ENCODE peak calls at places on chromosomes 12 and 14, in eight cellular contexts. C, W, I, X, N, Y, Q and F are unnamed samples.

GRCh38 chr12:807041-807717 is 54.8 kb downstream of the WNK1 start:
- DNase-seq in N (no peak), I (no peak), Q (no peak), W (no peak), X (no peak), Y (no peak), C (no peak), F (no peak)

GRCh38 chr12:87425942-87426554 is 603.2 kb downstream of the C12orf50 start:
- DNase-seq in Y (no peak), N (no peak), Q (peak; percentile 34), I (no peak), C (no peak), X (no peak), W (no peak), F (peak; percentile 34)

GRCh38 chr12:52628841-52629240 is 10.5 kb upstream of the KRT73 start:
- DNase-seq in Q (no peak), C (no peak), I (no peak), N (no peak), X (no peak), Y (no peak), W (no peak), F (no peak)

GRCh38 chr12:95836630-95837239 is 22.0 kb upstream of the SNRPF start:
- DNase-seq in X (no peak), Q (no peak), W (no peak), I (no peak), N (no peak), Y (no peak), C (no peak), F (no peak)

GRCh38 chr14:51386983-51387730 is 147.1 kb downstream of the TMX1 start:
- DNase-seq in I (no peak), Y (no peak), C (no peak), X (no peak), N (no peak), W (no peak), Q (no peak), F (no peak)

GRCh38 chr12:80031229-80031628 is 68.1 kb upstream of the OTOGL start:
- DNase-seq in Y (no peak), W (no peak), X (no peak), Q (no peak), C (no peak), I (no peak), N (no peak), F (no peak)

GRCh38 chr12:16020034-16020433 is 108.9 kb downstream of the DERA start:
- DNase-seq in I (peak; percentile 35), W (no peak), N (no peak), X (no peak), C (no peak), Q (no peak), Y (no peak), F (peak; percentile 28)

GRCh38 chr12:41014643-41015020 is 173.5 kb upstream of the PDZRN4 start:
- DNase-seq in X (no peak), W (no peak), Y (no peak), N (no peak), C (no peak), Q (no peak), I (no peak), F (no peak)

GRCh38 chr14:89284368-89285058 is 132.5 kb downstream of the FOXN3 start:
- DNase-seq in I (no peak), Y (peak; percentile 3), N (no peak), W (no peak), C (no peak), X (no peak), Q (no peak), F (no peak)

GRCh38 chr14:67694791-67695393 is 672 bp downstream of the RDH11 start:
- DNase-seq in I (peak; percentile 75), X (peak; percentile 88), Q (peak; percentile 88), Y (peak; percentile 82), W (peak; percentile 56), C (no peak), N (peak; percentile 31), F (peak; percentile 76)

GRCh38 chr12:6620137-6620884 is 13.1 kb upstream of the CHD4 start:
- DNase-seq in Y (no peak), W (peak; percentile 84), Q (no peak), N (no peak), I (no peak), C (no peak), X (no peak), F (no peak)

GRCh38 chr12:15662303-15662980 is 126.7 kb downstream of the EPS8 start:
- DNase-seq in W (no peak), Q (peak; percentile 90), C (no peak), X (peak; percentile 74), I (no peak), Y (no peak), N (no peak), F (no peak)

GRCh38 chr14:67457782-67458181 is 30.7 kb downstream of the TMEM229B start:
- DNase-seq in Q (no peak), N (no peak), I (no peak), W (no peak), Y (peak; percentile 37), C (no peak), X (no peak), F (no peak)

GRCh38 chr14:90698379-90698869 is 117.8 kb downstream of the TTC7B start:
- DNase-seq in Q (no peak), I (no peak), W (peak; percentile 24), N (no peak), Y (no peak), C (peak; percentile 77), X (peak; percentile 58), F (no peak)

GRCh38 chr12:24821691-24822090 is 127.2 kb downstream of the BCAT1 start:
- DNase-seq in N (no peak), X (peak; percentile 37), Q (no peak), I (no peak), Y (no peak), W (no peak), C (no peak), F (no peak)

GRCh38 chr14:43786066-43786762 is 720.9 kb downstream of the FSCB start:
- DNase-seq in I (no peak), W (no peak), Q (no peak), C (no peak), N (no peak), Y (no peak), X (no peak), F (no peak)

GRCh38 chr14:72488551-72488950 is 405.4 kb downstream of the DPF3 start:
- DNase-seq in X (no peak), Q (no peak), Y (no peak), C (no peak), W (no peak), N (no peak), I (no peak), F (no peak)